ENCODE peak calls at places on chromosomes 5 and 9, in four cellular contexts. J is tibial nerve, G is lung, D is cardiac muscle cell. Q is an unnamed sample.

GRCh38 chr9:122261469-122261881 is 3.2 kb downstream of the RBM18 start:
- DNase-seq in G (peak), D (peak), J (peak), Q (peak)

GRCh38 chr5:37552770-37553719 is 173.9 kb downstream of the WDR70 start:
- DNase-seq in G (no peak), J (no peak), D (peak), Q (no peak)

GRCh38 chr5:33180900-33181299 is 259.9 kb upstream of the TARS1 start:
- DNase-seq in J (no peak), G (no peak), D (peak), Q (no peak)

GRCh38 chr9:91060520-91061343 is 259.1 kb downstream of the SYK start:
- DNase-seq in G (peak), J (peak), D (peak), Q (peak)

GRCh38 chr9:129506892-129507291 is 114.0 kb downstream of the C9orf50 start:
- DNase-seq in J (no peak), G (no peak), D (peak), Q (no peak)

GRCh38 chr5:172414618-172415599 is 39.4 kb downstream of the SH3PXD2B start:
- DNase-seq in J (peak), G (no peak), D (peak), Q (peak)

GRCh38 chr9:32866292-32866691 is 83.0 kb downstream of the TMEM215 start:
- DNase-seq in J (no peak), G (no peak), D (no peak), Q (no peak)

GRCh38 chr5:132363431-132364112 is 5.9 kb upstream of the SLC22A5 start:
- DNase-seq in D (peak), J (peak), G (no peak), Q (no peak)

GRCh38 chr9:123408313-123409266 is 52.6 kb downstream of the CRB2 start:
- DNase-seq in G (no peak), J (no peak), D (no peak), Q (no peak)

GRCh38 chr5:157540707-157541451 is 34.7 kb downstream of the ADAM19 start:
- DNase-seq in J (no peak), D (peak), G (peak), Q (peak)

GRCh38 chr9:103430469-103430868 is 435.3 kb downstream of the CYLC2 start:
- DNase-seq in J (no peak), G (no peak), D (no peak), Q (no peak)

GRCh38 chr5:139138790-139139189 is 59.4 kb downstream of the SIL1 start:
- DNase-seq in J (no peak), G (peak), D (peak), Q (no peak)

GRCh38 chr5:160198148-160198545 is 31.2 kb upstream of the FABP6 start:
- DNase-seq in D (no peak), G (no peak), J (no peak), Q (no peak)

GRCh38 chr9:111599092-111599947 is at the start of gene PTGR1:
- DNase-seq in D (peak), J (peak), G (peak), Q (peak)

GRCh38 chr5:172144931-172145869 is 42.8 kb downstream of the STK10 start:
- DNase-seq in D (no peak), G (no peak), J (no peak), Q (no peak)

GRCh38 chr9:109182940-109183798 is 16.1 kb upstream of the FRRS1L start:
- DNase-seq in J (no peak), G (no peak), D (peak), Q (peak)

GRCh38 chr9:5838884-5839571 is 6.1 kb upstream of the ERMP1 start:
- DNase-seq in G (peak), D (peak), J (no peak), Q (peak)

GRCh38 chr5:171629221-171630005 is 156.2 kb upstream of the SMIM23 start:
- DNase-seq in J (no peak), G (no peak), D (no peak), Q (no peak)

GRCh38 chr9:82991684-82992083 is 71.3 kb downstream of the RASEF start:
- DNase-seq in J (peak), D (no peak), G (no peak), Q (no peak)

GRCh38 chr9:128882677-128883590 is 1.0 kb downstream of the LRRC8A start:
- DNase-seq in G (no peak), J (no peak), D (peak), Q (no peak)

GRCh38 chr9:4301302-4301701 is 1.4 kb upstream of the GLIS3 start:
- DNase-seq in J (no peak), G (no peak), D (peak), Q (no peak)

GRCh38 chr9:4301971-4302427 is 2.1 kb upstream of the GLIS3 start:
- DNase-seq in G (peak), J (no peak), D (peak), Q (peak)

GRCh38 chr9:4305586-4305985 is 5.7 kb upstream of the GLIS3 start:
- DNase-seq in J (no peak), D (no peak), G (no peak), Q (no peak)

GRCh38 chr9:4305065-4305481 is 5.2 kb upstream of the GLIS3 start:
- DNase-seq in D (no peak), G (no peak), J (no peak), Q (no peak)

GRCh38 chr9:4303002-4303401 is 3.1 kb upstream of the GLIS3 start:
- DNase-seq in D (peak), G (no peak), J (no peak), Q (no peak)
- H3K27ac ChIP-seq in D (no peak), G (no peak), J (no peak), Q (no peak)

GRCh38 chr5:105230516-105230915 is 1667.9 kb upstream of the NUDT12 start:
- DNase-seq in J (no peak), G (no peak), D (no peak), Q (no peak)
- H3K27ac ChIP-seq in J (no peak), G (no peak), D (no peak), Q (no peak)

GRCh38 chr5:68282001-68282400 is 66.4 kb downstream of the PIK3R1 start:
- DNase-seq in J (no peak), D (no peak), G (no peak), Q (no peak)
- H3K27ac ChIP-seq in J (peak), D (no peak), G (peak), Q (peak)

DNA sequence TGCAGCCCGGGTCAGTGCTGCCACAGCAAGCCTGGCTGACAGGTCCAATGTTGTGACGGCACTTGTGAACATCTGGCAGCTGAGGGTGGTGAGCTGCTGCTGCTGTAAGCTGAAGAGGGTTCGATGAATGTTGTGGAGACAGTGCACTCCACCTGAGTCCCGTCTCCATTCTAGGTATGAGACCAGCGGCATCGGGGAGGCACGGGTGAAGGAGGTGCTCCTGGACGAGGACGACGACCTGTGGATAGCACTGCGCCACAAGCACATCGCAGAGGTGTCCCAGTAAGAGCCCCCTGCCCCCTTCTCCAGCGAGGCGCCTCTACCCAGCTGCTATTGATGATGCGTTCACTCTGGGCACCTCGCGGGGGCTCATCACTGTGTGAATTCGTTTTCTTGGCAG is 38.9 kb upstream of the CFAP157 start:
- DNase-seq in D (no peak), G (no peak), J (no peak), Q (no peak)
- H3K27ac ChIP-seq in D (no peak), G (no peak), J (peak), Q (no peak)